ENCODE peak calls at places on chromosome 7, in seven cellular contexts. One of them, this sample, is unnamed. For H3K4me1, the result is how much of the 10 kb centered on the place peaks cover.

GRCh38 chr7:1413936-1414639 is 45.2 kb downstream of the MICALL2 start:
- DNase-seq in transverse colon: no peak
- DNase-seq in uterus: no peak
- DNase-seq in IMR-90: no peak
- DNase-seq in A549: no peak
- DNase-seq in sigmoid colon: no peak
- DNase-seq in tibial nerve: no peak
- DNase-seq in this sample: no peak

GRCh38 chr7:33410266-33410665 is 280.9 kb downstream of the BBS9 start:
- DNase-seq in transverse colon: no peak
- DNase-seq in uterus: no peak
- DNase-seq in IMR-90: no peak
- DNase-seq in A549: no peak
- DNase-seq in sigmoid colon: no peak
- DNase-seq in tibial nerve: no peak
- DNase-seq in this sample: no peak

GRCh38 chr7:2645274-2645868 is 13.6 kb downstream of the TTYH3 start:
- DNase-seq in transverse colon: no peak
- DNase-seq in uterus: no peak
- DNase-seq in IMR-90: no peak
- DNase-seq in A549: no peak
- DNase-seq in sigmoid colon: no peak
- DNase-seq in tibial nerve: no peak
- DNase-seq in this sample: no peak

GRCh38 chr7:65230231-65230630 is 143.4 kb upstream of the ZNF92 start:
- DNase-seq in transverse colon: no peak
- DNase-seq in uterus: no peak
- DNase-seq in IMR-90: no peak
- DNase-seq in A549: no peak
- DNase-seq in sigmoid colon: no peak
- DNase-seq in tibial nerve: no peak
- DNase-seq in this sample: no peak

GRCh38 chr7:31067491-31067890 is 15.4 kb downstream of the ADCYAP1R1 start:
- DNase-seq in transverse colon: no peak
- DNase-seq in uterus: no peak
- DNase-seq in IMR-90: no peak
- DNase-seq in A549: no peak
- DNase-seq in sigmoid colon: peak
- DNase-seq in tibial nerve: no peak
- DNase-seq in this sample: no peak

GRCh38 chr7:44225566-44226395 is 25.0 kb downstream of the YKT6 start:
- DNase-seq in transverse colon: no peak
- DNase-seq in uterus: no peak
- DNase-seq in IMR-90: no peak
- DNase-seq in A549: no peak
- DNase-seq in sigmoid colon: no peak
- DNase-seq in tibial nerve: no peak
- DNase-seq in this sample: no peak

GRCh38 chr7:2967238-2967637 is 76.4 kb downstream of the CARD11 start:
- DNase-seq in transverse colon: no peak
- DNase-seq in uterus: no peak
- DNase-seq in IMR-90: no peak
- DNase-seq in A549: no peak
- DNase-seq in sigmoid colon: peak
- DNase-seq in tibial nerve: no peak
- DNase-seq in this sample: no peak

GRCh38 chr7:101542527-101543241 is 86.4 kb downstream of the MYL10 start:
- DNase-seq in transverse colon: peak
- DNase-seq in uterus: peak
- DNase-seq in IMR-90: peak
- DNase-seq in A549: peak
- DNase-seq in sigmoid colon: no peak
- DNase-seq in tibial nerve: peak
- DNase-seq in this sample: peak

GRCh38 chr7:19210883-19211282 is 65.7 kb upstream of the FERD3L start:
- DNase-seq in transverse colon: no peak
- DNase-seq in uterus: no peak
- DNase-seq in IMR-90: no peak
- DNase-seq in A549: no peak
- DNase-seq in sigmoid colon: no peak
- DNase-seq in tibial nerve: no peak
- DNase-seq in this sample: no peak

DNA sequence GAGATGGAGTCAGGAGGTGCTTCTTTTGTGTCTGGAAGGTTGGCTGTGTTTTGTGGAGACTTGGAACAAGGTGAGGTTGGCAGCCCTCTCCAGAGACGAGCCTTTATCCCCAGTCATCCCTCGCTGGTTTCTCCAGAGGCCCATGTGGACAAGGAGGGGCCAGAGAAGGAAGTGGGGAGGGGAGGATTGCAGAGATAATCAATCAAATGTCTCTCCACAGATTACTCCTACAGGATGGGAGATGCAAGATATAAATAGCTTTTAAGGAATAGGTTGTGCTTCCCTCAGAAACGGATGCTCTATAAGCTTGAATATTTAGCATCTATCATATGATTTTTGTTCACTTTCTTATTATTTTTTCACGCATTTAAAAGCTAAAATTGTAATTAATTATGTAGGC is 70.4 kb upstream of the VWDE start:
- DNase-seq in transverse colon: no peak
- DNase-seq in uterus: no peak
- DNase-seq in IMR-90: no peak
- DNase-seq in A549: no peak
- DNase-seq in sigmoid colon: no peak
- DNase-seq in tibial nerve: no peak
- DNase-seq in this sample: no peak
- TF ChIP-seq POLR2A in transverse colon: no peak
- TF ChIP-seq POLR2A in uterus: no peak
- TF ChIP-seq POLR2A in IMR-90: no peak
- TF ChIP-seq POLR2A in A549: no peak
- TF ChIP-seq POLR2A in sigmoid colon: no peak
- TF ChIP-seq POLR2A in tibial nerve: no peak
- TF ChIP-seq POLR2A in this sample: no peak

GRCh38 chr7:99140813-99141212 is 3.1 kb downstream of the SMURF1 start:
- DNase-seq in transverse colon: no peak
- DNase-seq in uterus: no peak
- DNase-seq in IMR-90: no peak
- DNase-seq in A549: no peak
- DNase-seq in sigmoid colon: no peak
- DNase-seq in tibial nerve: no peak
- DNase-seq in this sample: no peak

GRCh38 chr7:99133766-99134564 is 9.9 kb downstream of the SMURF1 start:
- DNase-seq in transverse colon: no peak
- DNase-seq in uterus: no peak
- DNase-seq in IMR-90: no peak
- DNase-seq in A549: no peak
- DNase-seq in sigmoid colon: no peak
- DNase-seq in tibial nerve: no peak
- DNase-seq in this sample: no peak

GRCh38 chr7:99135938-99136337 is 8.0 kb downstream of the SMURF1 start:
- DNase-seq in transverse colon: no peak
- DNase-seq in uterus: no peak
- DNase-seq in IMR-90: no peak
- DNase-seq in A549: no peak
- DNase-seq in sigmoid colon: no peak
- DNase-seq in tibial nerve: no peak
- DNase-seq in this sample: no peak

GRCh38 chr7:99139031-99139430 is 4.9 kb downstream of the SMURF1 start:
- DNase-seq in transverse colon: no peak
- DNase-seq in uterus: no peak
- DNase-seq in IMR-90: peak
- DNase-seq in A549: no peak
- DNase-seq in sigmoid colon: no peak
- DNase-seq in tibial nerve: no peak
- DNase-seq in this sample: no peak

DNA sequence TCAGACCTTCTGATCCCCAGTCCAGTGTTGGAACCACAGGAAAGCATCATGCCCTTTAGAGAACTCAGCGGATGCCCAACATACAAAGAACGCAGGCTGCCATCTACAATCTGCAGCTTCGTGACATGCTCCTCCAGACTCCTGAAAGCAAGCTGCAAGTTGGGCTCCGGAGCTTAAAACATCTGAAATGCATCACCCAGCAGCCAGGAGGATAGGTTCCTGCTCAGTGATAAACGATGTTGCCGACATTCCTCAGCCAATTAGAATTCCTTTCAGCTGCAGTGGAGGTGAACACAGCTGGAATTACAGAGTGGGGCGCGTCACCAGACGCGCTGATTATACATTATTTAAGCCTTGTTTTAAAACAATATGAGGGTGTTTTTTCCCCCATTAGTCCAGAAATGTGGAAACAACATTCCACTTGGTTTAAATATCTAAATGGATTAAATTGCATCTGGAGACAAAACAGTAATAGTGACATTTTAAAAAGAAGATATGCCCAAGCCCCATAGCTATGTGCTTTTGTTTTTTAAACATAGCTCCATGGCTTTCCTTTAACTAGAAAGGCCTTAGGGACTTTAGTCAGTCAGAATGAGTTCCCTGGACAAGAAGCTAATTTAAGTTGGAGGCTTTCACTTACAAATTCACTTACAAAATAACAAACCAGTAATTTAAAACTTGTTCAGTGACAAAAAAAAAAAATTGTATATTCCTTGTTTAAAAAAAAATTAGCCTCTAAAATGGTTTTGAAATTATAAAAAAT is 6.3 kb downstream of the SMURF1 start:
- DNase-seq in transverse colon: no peak
- DNase-seq in uterus: peak
- DNase-seq in IMR-90: peak
- DNase-seq in A549: peak
- DNase-seq in sigmoid colon: no peak
- DNase-seq in tibial nerve: no peak
- DNase-seq in this sample: peak
- H3K4me3 ChIP-seq in transverse colon: no peak
- H3K4me3 ChIP-seq in uterus: no peak
- H3K4me3 ChIP-seq in IMR-90: peak
- H3K4me3 ChIP-seq in A549: no peak
- H3K4me3 ChIP-seq in sigmoid colon: no peak
- H3K4me3 ChIP-seq in tibial nerve: no peak
- H3K4me3 ChIP-seq in this sample: no peak

GRCh38 chr7:151058766-151059361 is 525 bp upstream of the SLC4A2 start:
- DNase-seq in transverse colon: no peak
- DNase-seq in uterus: no peak
- DNase-seq in IMR-90: no peak
- DNase-seq in A549: no peak
- DNase-seq in sigmoid colon: no peak
- DNase-seq in tibial nerve: no peak
- DNase-seq in this sample: no peak

GRCh38 chr7:151059362-151060112 is at the start of gene SLC4A2:
- DNase-seq in transverse colon: peak
- DNase-seq in uterus: peak
- DNase-seq in IMR-90: peak
- DNase-seq in A549: peak
- DNase-seq in sigmoid colon: peak
- DNase-seq in tibial nerve: peak
- DNase-seq in this sample: peak

GRCh38 chr7:151057737-151057988 is at the start of gene CDK5:
- DNase-seq in transverse colon: no peak
- DNase-seq in uterus: no peak
- DNase-seq in IMR-90: no peak
- DNase-seq in A549: no peak
- DNase-seq in sigmoid colon: no peak
- DNase-seq in tibial nerve: peak
- DNase-seq in this sample: no peak

GRCh38 chr7:151057038-151057736 is 510 bp downstream of the CDK5 start:
- DNase-seq in transverse colon: no peak
- DNase-seq in uterus: peak
- DNase-seq in IMR-90: no peak
- DNase-seq in A549: peak
- DNase-seq in sigmoid colon: peak
- DNase-seq in tibial nerve: no peak
- DNase-seq in this sample: no peak

DNA sequence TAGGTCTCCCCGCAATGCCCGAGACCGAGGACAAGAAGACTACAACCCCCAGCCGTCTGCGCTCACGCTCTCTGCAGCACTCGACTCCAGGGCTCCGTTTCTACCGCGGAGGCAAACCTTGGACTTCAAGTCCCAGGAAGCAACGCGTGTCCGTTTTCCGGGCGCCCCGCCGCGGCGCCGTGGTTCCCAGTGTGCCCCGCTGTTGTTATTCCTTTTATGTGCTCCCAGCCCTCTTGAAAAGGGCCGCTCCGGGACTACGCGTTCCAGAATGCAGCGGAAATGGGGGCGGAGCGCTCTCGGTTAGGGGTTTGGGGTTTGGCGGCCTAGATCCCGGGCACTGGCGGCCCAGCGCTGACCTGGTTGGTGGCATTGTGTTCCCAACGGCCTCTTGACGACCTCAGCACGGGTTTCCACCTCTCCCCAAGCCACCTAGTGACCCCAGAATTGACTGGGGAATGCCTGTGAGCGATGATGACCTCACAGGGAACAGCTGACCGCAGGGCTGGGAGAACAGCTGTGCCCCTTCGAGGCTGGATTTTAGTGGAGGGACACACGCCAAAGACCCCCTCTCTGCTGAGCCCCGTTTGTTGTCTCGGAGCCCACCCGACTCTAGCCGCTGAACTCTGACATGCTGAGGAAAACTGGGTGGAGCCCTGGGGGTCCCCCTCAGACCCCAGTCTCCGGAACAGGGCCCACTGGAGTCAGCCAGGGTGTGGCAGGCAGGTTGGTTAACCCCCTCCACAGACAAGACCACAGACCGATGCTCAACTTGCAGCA is 480 bp upstream of the CDK5 start:
- DNase-seq in transverse colon: peak
- DNase-seq in uterus: peak
- DNase-seq in IMR-90: peak
- DNase-seq in A549: peak
- DNase-seq in sigmoid colon: peak
- DNase-seq in tibial nerve: peak
- DNase-seq in this sample: peak
- H3K4me1 ChIP-seq in transverse colon: half or more
- H3K4me1 ChIP-seq in uterus: under half
- H3K4me1 ChIP-seq in IMR-90: under half
- H3K4me1 ChIP-seq in A549: under half
- H3K4me1 ChIP-seq in sigmoid colon: under half
- H3K4me1 ChIP-seq in tibial nerve: under half
- H3K4me1 ChIP-seq in this sample: half or more

DNA sequence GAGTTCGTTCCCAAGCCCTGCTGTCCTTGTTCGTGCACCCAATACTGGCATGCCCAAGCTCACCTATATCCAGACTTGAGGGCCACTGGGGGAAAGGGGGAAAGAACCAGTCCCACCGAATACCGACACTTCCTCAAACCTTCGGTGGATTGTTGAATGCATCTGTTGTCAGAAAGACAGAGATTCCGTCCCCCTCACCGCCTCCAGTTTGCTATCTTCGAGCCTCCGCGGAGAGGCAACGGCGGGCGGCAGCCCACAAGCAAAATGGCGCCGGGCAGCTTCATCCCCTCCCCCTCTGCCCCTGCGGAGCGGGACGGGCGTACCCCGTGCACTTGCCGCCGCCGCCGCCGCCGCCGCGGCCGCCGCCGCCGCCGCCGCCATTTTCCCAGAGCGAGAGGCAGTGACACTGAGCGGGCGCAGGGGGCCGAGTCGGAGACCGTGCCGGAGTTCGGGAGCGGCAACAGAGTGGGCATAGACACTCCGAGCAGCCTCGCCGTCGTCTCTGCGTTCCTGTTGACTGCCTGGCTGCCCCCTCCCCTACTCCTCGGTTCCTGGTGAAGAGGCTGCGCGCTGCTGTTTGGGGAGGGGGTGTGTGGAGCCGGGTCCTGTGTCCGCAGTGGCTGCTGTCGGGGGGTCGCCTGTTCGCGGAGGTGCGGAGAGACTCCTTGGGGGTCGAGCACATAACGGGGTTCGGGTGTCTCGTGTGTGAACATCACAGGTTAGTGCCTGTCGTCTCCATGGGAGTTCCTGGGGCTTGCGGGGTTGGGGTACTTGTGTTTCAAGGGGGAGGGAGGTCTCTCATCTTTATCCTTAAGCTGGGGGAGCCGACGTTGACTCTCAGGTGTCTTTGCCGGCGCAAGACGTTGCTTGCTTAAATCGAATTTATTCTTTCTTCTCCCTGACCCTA is at the start of gene KMT2E:
- DNase-seq in transverse colon: peak
- DNase-seq in uterus: peak
- DNase-seq in IMR-90: peak
- DNase-seq in A549: peak
- DNase-seq in sigmoid colon: peak
- DNase-seq in tibial nerve: peak
- DNase-seq in this sample: peak
- TF ChIP-seq POLR2A in transverse colon: no peak
- TF ChIP-seq POLR2A in uterus: peak
- TF ChIP-seq POLR2A in IMR-90: no peak
- TF ChIP-seq POLR2A in A549: peak
- TF ChIP-seq POLR2A in sigmoid colon: no peak
- TF ChIP-seq POLR2A in tibial nerve: peak
- TF ChIP-seq POLR2A in this sample: peak